ENCODE peak calls at places on chromosome 6, in six cellular contexts. E, F, X, A, Q and N are unnamed samples.

GRCh38 chr6:7761047-7761446 is 35.1 kb downstream of the BMP6 start:
- DNase-seq in A (no peak), Q (no peak), X (no peak), F (peak), E (no peak), N (no peak)

GRCh38 chr6:34520645-34521462 is 35.3 kb downstream of the SPDEF start:
- DNase-seq in A (no peak), Q (no peak), F (no peak), X (no peak), E (no peak), N (no peak)

GRCh38 chr6:52995913-52996685 is 1.0 kb upstream of the GSTA4 start:
- DNase-seq in F (peak), A (peak), X (peak), E (no peak), Q (peak), N (peak)

GRCh38 chr6:49551126-49551865 is 828 bp downstream of the C6orf141 start:
- DNase-seq in F (no peak), E (no peak), A (peak), Q (no peak), X (peak), N (no peak)

GRCh38 chr6:33771342-33772113 is 17.4 kb downstream of the LEMD2 start:
- DNase-seq in X (peak), Q (peak), F (peak), E (peak), A (peak), N (no peak)

GRCh38 chr6:32968770-32969684 is 633 bp downstream of the BRD2 start:
- DNase-seq in A (peak), E (peak), Q (peak), F (peak), X (peak), N (no peak)

GRCh38 chr6:155354167-155354566 is 39.9 kb upstream of the TFB1M start:
- DNase-seq in E (no peak), A (no peak), Q (no peak), F (no peak), X (no peak), N (no peak)

GRCh38 chr6:24849713-24850112 is 51.0 kb upstream of the ARMH2 start:
- DNase-seq in A (no peak), Q (no peak), F (no peak), E (no peak), X (no peak), N (no peak)

GRCh38 chr6:138278326-138278725 is 60.0 kb upstream of the PBOV1 start:
- DNase-seq in E (no peak), Q (no peak), X (no peak), A (peak), F (no peak), N (peak)

GRCh38 chr6:148538251-148539190 is 195.9 kb downstream of the SASH1 start:
- DNase-seq in Q (no peak), X (no peak), F (peak), A (no peak), E (no peak), N (no peak)

GRCh38 chr6:79157961-79158644 is 76.4 kb downstream of the HMGN3 start:
- DNase-seq in F (no peak), X (no peak), Q (no peak), A (no peak), E (no peak), N (no peak)

GRCh38 chr6:72987305-72987704 is 238.0 kb downstream of the KHDC1L start:
- DNase-seq in X (no peak), F (no peak), E (no peak), Q (no peak), A (no peak), N (no peak)

GRCh38 chr6:119126826-119127225 is 48.4 kb upstream of the FAM184A start:
- DNase-seq in A (no peak), X (no peak), F (no peak), E (no peak), Q (no peak), N (no peak)

GRCh38 chr6:127342946-127343752 is at the start of gene ECHDC1:
- DNase-seq in A (peak), X (peak), Q (peak), E (peak), F (peak), N (no peak)
- TF ChIP-seq CTCF in A (no peak), X (no peak), Q (no peak), E (no peak), F (no peak), N (no peak)

DNA sequence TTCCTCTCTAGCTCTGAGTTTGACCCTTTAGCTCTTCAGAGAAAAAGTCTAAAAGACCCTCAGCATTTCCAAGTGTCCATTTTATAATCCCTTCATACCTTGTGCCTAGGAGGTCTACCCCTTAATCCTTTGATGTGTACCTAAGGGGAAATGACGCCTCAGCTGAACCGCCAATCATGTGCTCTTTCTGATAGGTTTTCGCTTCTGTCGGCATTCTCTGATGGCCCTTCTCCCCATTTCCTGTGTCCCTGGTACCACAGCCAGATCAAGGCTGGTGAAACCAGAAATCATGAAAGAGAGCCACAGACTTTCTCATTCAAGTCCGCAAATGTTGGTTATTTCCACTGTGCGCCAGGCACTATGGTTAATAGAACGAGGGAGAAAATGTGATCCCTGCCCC is 333.9 kb downstream of the FARS2 start:
- DNase-seq in Q (no peak), X (no peak), E (no peak), F (no peak), A (no peak), N (no peak)
- TF ChIP-seq EZH2 in Q (no peak), X (no peak), E (no peak), F (no peak), A (no peak), N (no peak)

DNA sequence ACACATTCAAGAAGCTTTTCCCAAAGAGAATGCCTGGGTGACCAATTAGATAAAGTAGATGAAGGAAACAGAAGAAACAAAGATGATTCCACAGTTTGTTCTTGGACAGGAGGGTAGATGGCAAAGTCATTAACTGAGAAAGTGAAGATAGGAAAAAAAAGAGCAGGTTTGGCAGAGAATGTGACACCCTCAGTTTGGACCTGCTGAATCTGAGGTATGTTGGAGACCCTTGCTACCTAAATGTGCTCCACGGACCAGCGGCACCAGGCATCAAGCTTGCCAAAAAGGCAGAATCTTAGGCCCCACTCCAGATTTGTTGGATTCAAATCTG is 49.7 kb downstream of the ARHGAP18 start:
- DNase-seq in A (no peak), Q (no peak), F (no peak), X (no peak), E (no peak), N (no peak)
- H3K4me3 ChIP-seq in A (no peak), Q (no peak), F (peak), X (no peak), E (peak), N (peak)

DNA sequence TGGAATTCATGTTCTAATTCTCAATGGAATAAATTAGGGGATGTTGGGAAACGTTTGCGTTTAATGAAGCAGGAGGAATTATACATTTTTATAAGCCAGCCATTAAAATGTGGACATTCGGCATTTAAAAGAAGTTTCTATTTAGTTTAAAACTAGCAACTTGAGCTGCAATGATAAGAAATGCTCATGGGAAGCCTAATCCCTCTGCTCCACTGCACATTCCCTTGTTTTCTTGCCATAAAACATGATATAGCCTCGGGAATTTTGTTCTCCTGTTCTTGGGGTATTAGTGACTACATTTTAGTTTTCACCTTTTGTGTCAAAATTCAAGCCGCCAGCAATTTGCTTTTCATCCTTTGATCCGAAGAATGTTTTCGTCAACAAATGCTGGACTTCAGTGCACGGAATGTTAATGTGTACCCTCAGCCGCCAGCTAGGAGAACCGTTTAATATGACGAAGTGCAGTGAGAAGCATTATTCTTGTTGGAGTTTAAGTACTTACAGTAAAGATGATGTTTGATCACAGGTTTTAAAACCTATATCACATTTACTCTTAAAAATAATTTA is 137.9 kb downstream of the HIVEP1 start:
- DNase-seq in Q (no peak), E (no peak), F (no peak), A (no peak), X (no peak), N (no peak)
- TF ChIP-seq CTCF in Q (no peak), E (no peak), F (no peak), A (no peak), X (no peak), N (no peak)

DNA sequence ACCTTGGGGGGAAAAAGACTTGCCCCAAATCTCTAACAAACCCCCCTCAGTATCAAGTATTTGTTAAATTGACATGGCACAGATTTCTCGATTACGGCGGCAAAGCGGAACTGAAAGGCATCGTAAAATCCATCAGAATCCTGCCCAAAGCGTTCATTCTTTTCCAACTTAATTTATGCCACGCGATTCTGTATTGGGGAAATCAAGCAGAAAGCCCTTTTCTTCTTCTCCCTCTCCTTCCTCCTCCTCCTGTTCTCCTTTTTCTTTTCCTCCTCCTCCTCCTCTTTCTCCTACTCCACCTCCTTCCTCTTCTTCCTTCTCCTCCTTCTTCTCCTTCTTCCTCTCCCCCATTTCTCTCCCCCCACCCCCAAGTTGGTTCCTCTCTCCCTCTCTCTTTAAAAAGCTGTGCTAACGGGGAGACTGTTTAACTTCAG is 2.5 kb upstream of the DLL1 start:
- DNase-seq in E (no peak), F (no peak), X (no peak), Q (no peak), A (peak), N (no peak)
- TF ChIP-seq EZH2 in E (no peak), F (peak), X (no peak), Q (no peak), A (no peak), N (no peak)

GRCh38 chr6:109456710-109457595 is 1.4 kb upstream of the MICAL1 start:
- DNase-seq in F (peak), Q (no peak), E (no peak), X (peak), A (no peak), N (no peak)
- H3K4me3 ChIP-seq in F (peak), Q (peak), E (no peak), X (no peak), A (peak), N (peak)

GRCh38 chr6:16139541-16139940 is 10.7 kb downstream of the MYLIP start:
- DNase-seq in F (no peak), X (no peak), A (no peak), Q (no peak), E (no peak), N (no peak)
- TF ChIP-seq CTCF in F (no peak), X (no peak), A (no peak), Q (no peak), E (no peak), N (no peak)